ENCODE peak calls at places on chromosomes 3 and 15, in four cellular contexts. M is AG10803, N is GM04504, J is AG20443. Z is an unnamed sample.

GRCh38 chr3:139472380-139473010 is 3.8 kb downstream of the RBP2 start:
- DNase-seq in M (no peak), J (no peak), N (no peak), Z (no peak)

GRCh38 chr3:154932633-154933032 is 147.5 kb upstream of the MME start:
- DNase-seq in M (no peak), N (no peak), J (no peak), Z (no peak)

GRCh38 chr3:33057320-33058298 is 39.3 kb downstream of the GLB1 start:
- DNase-seq in J (no peak), N (no peak), M (no peak), Z (no peak)

GRCh38 chr3:11050666-11051323 is 58.2 kb downstream of the SLC6A1 start:
- DNase-seq in N (no peak), M (no peak), J (no peak), Z (no peak)

GRCh38 chr15:66036859-66037258 is 167.6 kb downstream of the RAB11A start:
- DNase-seq in J (no peak), M (no peak), N (no peak), Z (no peak)

GRCh38 chr3:81778678-81779182 is 17.3 kb upstream of the GBE1 start:
- DNase-seq in J (no peak), N (no peak), M (peak), Z (peak)

GRCh38 chr3:194255252-194256039 is 95.7 kb downstream of the CPN2 start:
- DNase-seq in N (no peak), M (no peak), J (no peak), Z (peak)

GRCh38 chr3:183178833-183179549 is 16.5 kb upstream of the LAMP3 start:
- DNase-seq in N (no peak), M (no peak), J (peak), Z (peak)

GRCh38 chr3:187875868-187876267 is 130.6 kb upstream of the BCL6 start:
- DNase-seq in J (no peak), N (no peak), M (no peak), Z (no peak)

GRCh38 chr3:196563721-196564225 is 4.6 kb downstream of the WDR53 start:
- DNase-seq in J (no peak), N (no peak), M (no peak), Z (no peak)

GRCh38 chr3:46845860-46846623 is 17.2 kb downstream of the MYL3 start:
- DNase-seq in N (peak), J (peak), M (peak), Z (peak)

GRCh38 chr3:56883828-56884227 is 82.1 kb upstream of the ARHGEF3 start:
- DNase-seq in N (no peak), M (no peak), J (no peak), Z (no peak)

GRCh38 chr15:31200735-31201151 is 99.2 kb upstream of the TRPM1 start:
- DNase-seq in N (no peak), J (peak), M (peak), Z (peak)

GRCh38 chr3:61719278-61719977 is 158.1 kb downstream of the PTPRG start:
- DNase-seq in N (no peak), J (no peak), M (no peak), Z (no peak)

Z was measured in NCI-H82.